ENCODE peak calls at places on chromosomes 6 and 20, in seven cellular contexts. One of them, this sample, is unnamed.

GRCh38 chr6:169167581-169168301 is 85.9 kb downstream of the THBS2 start:
- DNase-seq in PC-3: no peak
- DNase-seq in H9: no peak
- DNase-seq in IMR-90: peak; percentile 99
- DNase-seq in Karpas-422: no peak
- DNase-seq in GM23248: no peak
- DNase-seq in MM.1S: no peak
- DNase-seq in this sample: peak; percentile 100

GRCh38 chr6:64664480-64664879 is 1028.9 kb downstream of the PHF3 start:
- DNase-seq in IMR-90: no peak
- DNase-seq in Karpas-422: no peak
- DNase-seq in GM23248: no peak
- DNase-seq in H9: no peak
- DNase-seq in MM.1S: no peak
- DNase-seq in PC-3: no peak
- DNase-seq in this sample: no peak

GRCh38 chr6:154521412-154521811 is 10.9 kb upstream of the CNKSR3 start:
- DNase-seq in MM.1S: peak; percentile 5
- DNase-seq in GM23248: no peak
- DNase-seq in IMR-90: no peak
- DNase-seq in Karpas-422: no peak
- DNase-seq in H9: no peak
- DNase-seq in PC-3: no peak
- DNase-seq in this sample: no peak

GRCh38 chr6:38542031-38542430 is 97.7 kb downstream of the BTBD9 start:
- DNase-seq in GM23248: peak; percentile 10
- DNase-seq in PC-3: peak; percentile 34
- DNase-seq in IMR-90: peak; percentile 91
- DNase-seq in Karpas-422: no peak
- DNase-seq in H9: no peak
- DNase-seq in MM.1S: no peak
- DNase-seq in this sample: peak; percentile 89

GRCh38 chr20:43191946-43192847 is 2.5 kb upstream of the PTPRT start:
- DNase-seq in MM.1S: peak; percentile 21
- DNase-seq in H9: peak; percentile 80
- DNase-seq in PC-3: peak; percentile 42
- DNase-seq in GM23248: peak; percentile 35
- DNase-seq in Karpas-422: peak; percentile 91
- DNase-seq in IMR-90: no peak
- DNase-seq in this sample: no peak

GRCh38 chr20:12083269-12083668 is 165.6 kb downstream of the BTBD3 start:
- DNase-seq in H9: no peak
- DNase-seq in Karpas-422: no peak
- DNase-seq in IMR-90: no peak
- DNase-seq in PC-3: no peak
- DNase-seq in GM23248: no peak
- DNase-seq in MM.1S: no peak
- DNase-seq in this sample: no peak

GRCh38 chr6:101150226-101150625 is 243.3 kb upstream of the GRIK2 start:
- DNase-seq in H9: no peak
- DNase-seq in GM23248: no peak
- DNase-seq in PC-3: no peak
- DNase-seq in IMR-90: no peak
- DNase-seq in MM.1S: no peak
- DNase-seq in Karpas-422: no peak
- DNase-seq in this sample: no peak

GRCh38 chr20:51985013-51985415 is 182.7 kb upstream of the SALL4 start:
- DNase-seq in MM.1S: no peak
- DNase-seq in H9: no peak
- DNase-seq in PC-3: peak; percentile 99
- DNase-seq in Karpas-422: no peak
- DNase-seq in IMR-90: peak; percentile 96
- DNase-seq in GM23248: peak; percentile 93
- DNase-seq in this sample: peak; percentile 95

GRCh38 chr20:63968928-63969760 is 586 bp downstream of the ZNF512B start:
- DNase-seq in PC-3: no peak
- DNase-seq in H9: peak; percentile 32
- DNase-seq in Karpas-422: peak; percentile 64
- DNase-seq in MM.1S: no peak
- DNase-seq in IMR-90: no peak
- DNase-seq in GM23248: peak; percentile 50
- DNase-seq in this sample: no peak

GRCh38 chr6:33123732-33124524 is 48.1 kb downstream of the HLA-DPB1 start:
- DNase-seq in IMR-90: peak; percentile 30
- DNase-seq in GM23248: peak; percentile 50
- DNase-seq in PC-3: peak; percentile 84
- DNase-seq in H9: peak; percentile 62
- DNase-seq in Karpas-422: peak; percentile 89
- DNase-seq in MM.1S: peak; percentile 74
- DNase-seq in this sample: peak; percentile 14

GRCh38 chr6:13914346-13914745 is 10.4 kb upstream of the RNF182 start:
- DNase-seq in H9: no peak
- DNase-seq in MM.1S: no peak
- DNase-seq in IMR-90: peak; percentile 8
- DNase-seq in GM23248: no peak
- DNase-seq in Karpas-422: peak; percentile 2
- DNase-seq in PC-3: peak; percentile 26
- DNase-seq in this sample: peak; percentile 48

GRCh38 chr6:2986722-2987196 is 12.9 kb upstream of the NQO2 start:
- DNase-seq in MM.1S: no peak
- DNase-seq in H9: no peak
- DNase-seq in Karpas-422: no peak
- DNase-seq in IMR-90: peak; percentile 92
- DNase-seq in PC-3: peak; percentile 92
- DNase-seq in GM23248: peak; percentile 92
- DNase-seq in this sample: peak; percentile 85

GRCh38 chr20:56628015-56628872 is 862 bp upstream of the TFAP2C start:
- DNase-seq in Karpas-422: no peak
- DNase-seq in PC-3: peak; percentile 45
- DNase-seq in GM23248: peak; percentile 66
- DNase-seq in IMR-90: no peak
- DNase-seq in MM.1S: peak; percentile 20
- DNase-seq in H9: peak; percentile 49
- DNase-seq in this sample: no peak

GRCh38 chr20:51385941-51386530 is 156.5 kb downstream of the NFATC2 start:
- DNase-seq in GM23248: peak; percentile 61
- DNase-seq in PC-3: peak; percentile 74
- DNase-seq in IMR-90: peak; percentile 41
- DNase-seq in MM.1S: no peak
- DNase-seq in H9: peak; percentile 71
- DNase-seq in Karpas-422: peak; percentile 82
- DNase-seq in this sample: peak; percentile 32

GRCh38 chr20:63403403-63404105 is 42.4 kb upstream of the CHRNA4 start:
- DNase-seq in GM23248: no peak
- DNase-seq in IMR-90: no peak
- DNase-seq in MM.1S: no peak
- DNase-seq in Karpas-422: no peak
- DNase-seq in PC-3: no peak
- DNase-seq in H9: no peak
- DNase-seq in this sample: no peak

GRCh38 chr6:84707161-84707560 is 57.2 kb downstream of the TBX18 start:
- DNase-seq in H9: no peak
- DNase-seq in PC-3: no peak
- DNase-seq in GM23248: no peak
- DNase-seq in MM.1S: no peak
- DNase-seq in IMR-90: no peak
- DNase-seq in Karpas-422: no peak
- DNase-seq in this sample: no peak

GRCh38 chr20:62641749-62642665 is at the start of gene SLCO4A1:
- DNase-seq in GM23248: peak; percentile 65
- DNase-seq in IMR-90: peak; percentile 44
- DNase-seq in PC-3: peak; percentile 89
- DNase-seq in Karpas-422: peak; percentile 84
- DNase-seq in MM.1S: peak; percentile 88
- DNase-seq in H9: peak; percentile 66
- DNase-seq in this sample: peak; percentile 16

GRCh38 chr6:40486576-40486975 is 100.6 kb downstream of the LRFN2 start:
- DNase-seq in GM23248: no peak
- DNase-seq in PC-3: no peak
- DNase-seq in IMR-90: no peak
- DNase-seq in MM.1S: no peak
- DNase-seq in H9: no peak
- DNase-seq in Karpas-422: no peak
- DNase-seq in this sample: no peak

GRCh38 chr20:21832442-21833152 is 127.1 kb downstream of the PAX1 start:
- DNase-seq in H9: no peak
- DNase-seq in PC-3: no peak
- DNase-seq in Karpas-422: peak; percentile 78
- DNase-seq in MM.1S: no peak
- DNase-seq in IMR-90: no peak
- DNase-seq in GM23248: no peak
- DNase-seq in this sample: no peak

GRCh38 chr20:52342913-52343312 is 151.3 kb upstream of the ZFP64 start:
- DNase-seq in PC-3: no peak
- DNase-seq in GM23248: no peak
- DNase-seq in H9: no peak
- DNase-seq in Karpas-422: no peak
- DNase-seq in MM.1S: no peak
- DNase-seq in IMR-90: no peak
- DNase-seq in this sample: no peak

GRCh38 chr6:63897952-63898351 is 262.4 kb downstream of the PHF3 start:
- DNase-seq in MM.1S: no peak
- DNase-seq in IMR-90: peak; percentile 62
- DNase-seq in PC-3: no peak
- DNase-seq in Karpas-422: no peak
- DNase-seq in H9: no peak
- DNase-seq in GM23248: peak; percentile 64
- DNase-seq in this sample: no peak

GRCh38 chr6:7727951-7728854 is 2.3 kb downstream of the BMP6 start:
- DNase-seq in IMR-90: no peak
- DNase-seq in Karpas-422: peak; percentile 45
- DNase-seq in MM.1S: peak; percentile 54
- DNase-seq in PC-3: peak; percentile 22
- DNase-seq in GM23248: peak; percentile 69
- DNase-seq in H9: peak; percentile 57
- DNase-seq in this sample: peak; percentile 20

GRCh38 chr6:148590881-148591280 is 155.9 kb upstream of the UST start:
- DNase-seq in PC-3: no peak
- DNase-seq in IMR-90: no peak
- DNase-seq in MM.1S: no peak
- DNase-seq in GM23248: no peak
- DNase-seq in Karpas-422: no peak
- DNase-seq in H9: no peak
- DNase-seq in this sample: no peak

GRCh38 chr6:118895241-118895561 is 1.2 kb downstream of the ASF1A start:
- DNase-seq in GM23248: peak; percentile 23
- DNase-seq in IMR-90: no peak
- DNase-seq in PC-3: no peak
- DNase-seq in Karpas-422: no peak
- DNase-seq in H9: no peak
- DNase-seq in MM.1S: no peak
- DNase-seq in this sample: no peak
- H3K9ac ChIP-seq in GM23248: peak overlapping the region; percentile 87
- H3K9ac ChIP-seq in IMR-90: peak overlapping the region; percentile 82
- H3K9ac ChIP-seq in PC-3: peak overlapping the region; percentile 93
- H3K9ac ChIP-seq in Karpas-422: peak overlapping the region; percentile 89
- H3K9ac ChIP-seq in H9: peak overlapping the region; percentile 82
- H3K9ac ChIP-seq in MM.1S: peak overlapping the region; percentile 95
- H3K9ac ChIP-seq in this sample: peak overlapping the region; percentile 91

GRCh38 chr6:113458368-113459010 is 398.7 kb upstream of the MARCKS start:
- DNase-seq in IMR-90: peak; percentile 45
- DNase-seq in GM23248: no peak
- DNase-seq in Karpas-422: no peak
- DNase-seq in MM.1S: no peak
- DNase-seq in PC-3: no peak
- DNase-seq in H9: no peak
- DNase-seq in this sample: no peak
- H3K9ac ChIP-seq in IMR-90: no peak overlapping the region
- H3K9ac ChIP-seq in GM23248: no peak overlapping the region
- H3K9ac ChIP-seq in Karpas-422: no peak overlapping the region
- H3K9ac ChIP-seq in MM.1S: no peak overlapping the region
- H3K9ac ChIP-seq in PC-3: no peak overlapping the region
- H3K9ac ChIP-seq in H9: no peak overlapping the region
- H3K9ac ChIP-seq in this sample: no peak overlapping the region

DNA sequence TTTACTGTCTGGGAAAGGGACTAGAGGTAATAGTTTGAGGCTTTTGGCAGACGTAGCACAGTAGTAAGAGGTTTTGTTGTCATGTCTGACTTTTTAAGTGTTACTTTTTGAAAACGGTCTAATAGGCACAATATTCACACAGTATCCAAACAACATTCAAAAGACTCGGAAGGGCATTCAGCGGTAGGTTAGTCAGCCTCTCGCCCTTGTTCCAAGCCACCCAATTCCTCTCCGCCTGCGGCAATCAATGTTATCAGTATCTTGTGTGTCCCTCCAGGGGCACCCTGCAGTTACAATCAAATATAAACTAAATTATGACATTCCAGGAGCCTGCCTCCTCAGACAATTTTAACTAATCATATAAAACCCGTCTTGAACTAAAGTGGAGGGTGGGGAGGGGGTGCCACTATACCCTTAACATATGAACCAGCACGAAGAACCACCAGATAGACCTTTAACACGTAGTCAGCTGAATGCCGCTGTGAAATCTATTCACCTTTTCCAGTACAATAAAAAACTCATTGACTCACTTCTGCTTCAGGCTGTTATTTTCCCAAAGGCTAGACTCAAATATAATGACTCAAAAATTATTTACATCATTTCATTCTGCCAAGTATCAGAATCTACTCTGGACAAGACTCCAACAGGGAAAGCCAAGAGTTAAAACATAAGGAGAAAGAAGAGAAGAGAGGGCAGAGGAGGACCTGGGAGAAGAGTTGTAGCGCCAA is 1.7 kb downstream of the TENT5A start:
- DNase-seq in Karpas-422: no peak
- DNase-seq in IMR-90: peak; percentile 18
- DNase-seq in MM.1S: no peak
- DNase-seq in GM23248: peak; percentile 65
- DNase-seq in H9: no peak
- DNase-seq in PC-3: peak; percentile 57
- DNase-seq in this sample: no peak
- H3K9ac ChIP-seq in Karpas-422: no peak overlapping the region
- H3K9ac ChIP-seq in IMR-90: peak overlapping the region; percentile 87
- H3K9ac ChIP-seq in MM.1S: no peak overlapping the region
- H3K9ac ChIP-seq in GM23248: peak overlapping the region; percentile 90
- H3K9ac ChIP-seq in H9: no peak overlapping the region
- H3K9ac ChIP-seq in PC-3: peak overlapping the region; percentile 74
- H3K9ac ChIP-seq in this sample: peak overlapping the region; percentile 92

GRCh38 chr6:105601541-105602174 is 198.8 kb upstream of the PREP start:
- DNase-seq in IMR-90: peak; percentile 100
- DNase-seq in H9: no peak
- DNase-seq in PC-3: no peak
- DNase-seq in GM23248: peak; percentile 99
- DNase-seq in Karpas-422: no peak
- DNase-seq in MM.1S: peak; percentile 75
- DNase-seq in this sample: peak; percentile 98

GRCh38 chr6:105603779-105604592 is 201.1 kb upstream of the PREP start:
- DNase-seq in PC-3: no peak
- DNase-seq in Karpas-422: no peak
- DNase-seq in IMR-90: peak; percentile 76
- DNase-seq in GM23248: peak; percentile 54
- DNase-seq in MM.1S: no peak
- DNase-seq in H9: no peak
- DNase-seq in this sample: peak; percentile 31

GRCh38 chr6:105598264-105598663 is 195.4 kb upstream of the PREP start:
- DNase-seq in Karpas-422: no peak
- DNase-seq in H9: no peak
- DNase-seq in GM23248: no peak
- DNase-seq in MM.1S: peak; percentile 31
- DNase-seq in PC-3: no peak
- DNase-seq in IMR-90: no peak
- DNase-seq in this sample: no peak

GRCh38 chr6:105604593-105604905 is 201.7 kb upstream of the PREP start:
- DNase-seq in Karpas-422: no peak
- DNase-seq in H9: no peak
- DNase-seq in PC-3: no peak
- DNase-seq in IMR-90: no peak
- DNase-seq in MM.1S: peak; percentile 40
- DNase-seq in GM23248: no peak
- DNase-seq in this sample: no peak

GRCh38 chr6:105600342-105601293 is 197.7 kb upstream of the PREP start:
- DNase-seq in GM23248: peak; percentile 61
- DNase-seq in IMR-90: peak; percentile 91
- DNase-seq in MM.1S: no peak
- DNase-seq in H9: no peak
- DNase-seq in PC-3: peak; percentile 44
- DNase-seq in Karpas-422: no peak
- DNase-seq in this sample: peak; percentile 89
- H3K9ac ChIP-seq in GM23248: peak overlapping the region; percentile 76
- H3K9ac ChIP-seq in IMR-90: peak overlapping the region; percentile 74
- H3K9ac ChIP-seq in MM.1S: peak overlapping the region; percentile 64
- H3K9ac ChIP-seq in H9: no peak overlapping the region
- H3K9ac ChIP-seq in PC-3: peak overlapping the region; percentile 70
- H3K9ac ChIP-seq in Karpas-422: no peak overlapping the region
- H3K9ac ChIP-seq in this sample: no peak overlapping the region